ENCODE peak calls at places on chromosomes 4 and X, in four cellular contexts. M is progenitor cell of endocrine pancreas, O is AG09309, Y is fibroblast of lung. N is an unnamed sample.

GRCh38 chrX:108557594-108557993 is 118.0 kb downstream of the COL4A5 start:
- DNase-seq in M (no peak), O (no peak), Y (no peak), N (no peak)

GRCh38 chrX:70030242-70030823 is 19.4 kb downstream of the AWAT2 start:
- DNase-seq in Y (peak), O (no peak), M (peak), N (no peak)

GRCh38 chrX:257681-258289 is 23.4 kb upstream of the PLCXD1 start:
- DNase-seq in M (no peak), Y (no peak), O (no peak), N (no peak)

GRCh38 chr4:159498371-159499115 is 395.7 kb downstream of the RAPGEF2 start:
- DNase-seq in Y (no peak), M (no peak), O (no peak), N (no peak)

GRCh38 chrX:40074080-40074958 is 23.4 kb downstream of the BCOR start:
- DNase-seq in O (no peak), Y (no peak), M (no peak), N (no peak)

GRCh38 chr4:7747062-7747385 is 192.6 kb downstream of the AFAP1 start:
- DNase-seq in Y (no peak), O (no peak), M (no peak), N (no peak)

GRCh38 chr4:95129036-95129435 is 371.3 kb downstream of the BMPR1B start:
- DNase-seq in M (no peak), Y (peak), O (no peak), N (no peak)

GRCh38 chr4:154317600-154317999 is 174.0 kb downstream of the DCHS2 start:
- DNase-seq in Y (no peak), O (no peak), M (no peak), N (no peak)

GRCh38 chrX:125444659-125445058 is 125.0 kb downstream of the TEX13C start:
- DNase-seq in Y (no peak), O (no peak), M (no peak), N (no peak)

GRCh38 chr4:189912170-189912569 is 28.5 kb upstream of the FRG1 start:
- DNase-seq in M (no peak), O (no peak), Y (no peak), N (no peak)
- TF ChIP-seq CTCF in M (peak), O (peak), Y (peak), N (peak)

GRCh38 chrX:50988649-50989048 is 78.1 kb downstream of the BMP15 start:
- DNase-seq in O (peak), M (no peak), Y (peak), N (no peak)
- TF ChIP-seq CTCF in O (peak), M (peak), Y (peak), N (no peak)

DNA sequence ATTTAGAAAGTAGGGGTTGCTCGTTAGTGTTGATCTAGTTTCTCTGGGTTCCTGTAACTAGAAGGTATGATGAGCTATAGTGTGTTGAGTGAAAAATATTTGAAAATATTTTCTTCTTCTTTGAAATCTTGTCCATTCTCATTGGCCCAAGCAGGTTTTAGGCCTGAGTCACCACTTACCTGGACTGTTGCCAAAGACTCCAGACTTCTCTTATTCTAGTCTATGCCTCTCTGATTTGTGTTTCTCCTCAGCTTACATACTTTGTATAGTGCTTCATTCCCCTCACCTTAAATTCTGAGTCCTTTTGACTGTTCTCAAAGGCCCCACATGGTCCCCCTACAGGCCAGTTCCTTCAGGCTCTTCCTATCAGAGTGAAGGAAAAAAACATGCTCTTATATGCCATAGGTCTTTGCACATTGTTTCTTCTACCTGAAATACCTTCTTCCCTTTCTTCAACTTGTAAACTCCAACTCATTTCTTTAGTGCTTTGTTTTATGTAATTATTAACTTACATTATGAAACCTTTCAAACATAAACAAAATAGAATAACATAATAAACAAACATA is 258.2 kb downstream of the PPP1R2C start:
- DNase-seq in M (no peak), Y (peak), O (peak), N (no peak)
- TF ChIP-seq CTCF in M (peak), Y (no peak), O (no peak), N (no peak)

GRCh38 chrX:23945206-23945605 is 37.4 kb downstream of the CXorf58 start:
- DNase-seq in Y (no peak), O (no peak), M (no peak), N (no peak)
- TF ChIP-seq CTCF in Y (no peak), O (no peak), M (no peak), N (no peak)

GRCh38 chr4:115110191-115111166 is 2.9 kb downstream of the NDST4 start:
- DNase-seq in M (no peak), Y (peak), O (no peak), N (no peak)

GRCh38 chr4:115108850-115109249 is 4.6 kb downstream of the NDST4 start:
- DNase-seq in M (no peak), O (no peak), Y (no peak), N (no peak)

DNA sequence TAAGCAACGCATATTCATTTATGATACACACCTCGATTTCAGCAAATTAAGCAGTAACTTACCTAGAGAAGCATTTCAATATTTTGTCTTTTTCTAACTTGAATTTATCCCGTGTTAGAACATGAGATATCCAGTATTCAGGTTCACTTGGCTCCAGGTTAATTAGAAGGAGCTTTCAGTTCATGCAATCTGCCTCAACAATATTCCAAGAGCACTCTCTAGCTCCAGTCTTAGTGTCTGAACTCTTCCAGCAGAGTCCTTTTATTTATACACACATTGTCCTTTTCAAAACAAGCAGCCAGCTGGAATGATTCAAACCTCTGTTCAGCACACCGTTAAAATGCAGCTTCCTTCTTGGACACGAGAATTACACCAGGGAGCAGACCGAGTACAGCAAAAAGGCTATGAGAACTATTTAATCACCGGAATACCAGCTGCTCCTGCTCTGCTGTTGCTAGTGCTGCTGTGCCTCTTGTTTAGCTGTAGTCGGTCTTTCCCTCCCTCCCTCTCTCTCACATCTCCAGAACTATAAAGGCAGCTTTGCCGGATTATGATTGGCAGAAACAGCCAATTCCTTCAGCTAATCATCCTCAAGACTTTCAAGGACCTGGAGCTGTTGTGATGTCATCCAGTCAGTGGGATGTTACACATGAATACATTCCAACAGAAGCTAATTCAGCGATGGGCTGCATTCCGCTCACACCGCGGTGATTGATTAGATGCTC is at the start of gene NDST4:
- DNase-seq in O (no peak), Y (peak), M (no peak), N (no peak)
- TF ChIP-seq CTCF in O (no peak), Y (no peak), M (no peak), N (no peak)

GRCh38 chr4:75891611-75892010 is 10.6 kb downstream of the PPEF2 start:
- DNase-seq in O (no peak), Y (no peak), M (no peak), N (no peak)

GRCh38 chr4:75895744-75896314 is 6.4 kb downstream of the PPEF2 start:
- DNase-seq in Y (peak), O (no peak), M (no peak), N (no peak)

GRCh38 chr4:75889537-75890199 is 12.6 kb downstream of the PPEF2 start:
- DNase-seq in O (no peak), M (no peak), Y (no peak), N (no peak)

GRCh38 chr4:75892508-75892907 is 9.7 kb downstream of the PPEF2 start:
- DNase-seq in Y (no peak), M (no peak), O (no peak), N (no peak)
- TF ChIP-seq CTCF in Y (no peak), M (peak), O (peak), N (no peak)

DNA sequence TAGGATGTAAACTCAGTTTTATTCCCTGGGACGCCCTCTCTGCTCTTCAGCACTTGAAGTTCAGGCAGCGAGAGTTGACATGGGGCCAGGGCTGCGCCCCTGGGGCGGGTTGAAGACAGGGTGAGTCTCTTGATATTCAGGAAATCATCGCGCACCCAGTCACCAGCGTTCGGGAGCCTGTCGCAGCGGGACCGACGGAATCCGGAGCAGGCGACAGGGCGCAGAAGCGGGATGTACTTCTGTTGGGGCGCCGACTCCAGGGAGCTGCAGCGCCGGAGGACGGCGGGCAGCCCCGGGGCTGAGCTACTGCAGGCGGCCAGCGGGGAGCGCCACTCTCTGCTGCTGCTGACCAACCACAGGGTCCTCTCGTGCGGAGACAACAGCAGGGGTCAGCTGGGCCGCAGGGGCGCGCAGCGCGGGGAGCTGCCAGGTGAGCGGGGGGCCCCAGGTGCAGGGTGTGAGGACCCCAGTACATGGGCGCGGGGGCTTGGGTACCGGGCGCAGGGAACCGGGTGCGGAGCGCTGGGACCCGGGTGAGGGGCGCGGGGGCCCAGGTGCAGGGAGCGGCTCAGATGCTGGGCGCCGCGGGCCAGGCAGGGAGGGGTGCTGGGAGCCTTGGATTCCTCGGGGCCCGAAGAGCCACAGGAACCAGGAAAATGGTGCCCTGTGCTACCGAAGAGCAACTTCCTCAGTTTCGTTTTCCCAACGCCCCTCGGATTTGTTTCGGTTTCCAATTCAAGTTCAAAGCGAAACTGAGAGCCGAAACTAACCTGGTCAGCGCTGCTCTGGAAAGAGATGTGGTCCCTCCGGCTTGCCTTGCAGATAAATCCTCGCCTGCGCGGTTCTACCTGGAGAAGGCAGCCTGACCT is at the start of gene HERC6:
- DNase-seq in Y (peak), M (peak), O (peak), N (peak)
- TF ChIP-seq CTCF in Y (peak), M (peak), O (peak), N (peak)

N was measured in natural killer cell.